ENCODE peak calls at places on chromosomes 7 and 10, in eight cellular contexts. U, L, E, V, H, W, C and F are unnamed samples.

GRCh38 chr7:127652333-127653248 is 597 bp downstream of the SND1 start:
- DNase-seq in U (no peak), L (no peak), E (peak), V (peak), H (no peak), W (peak), C (no peak), F (no peak)

GRCh38 chr7:156907656-156908055 is 14.7 kb upstream of the LMBR1 start:
- DNase-seq in U (no peak), L (no peak), E (peak), V (no peak), H (no peak), W (no peak), C (no peak), F (no peak)

GRCh38 chr7:116030626-116031276 is at the start of gene TFEC:
- DNase-seq in U (no peak), L (no peak), E (peak), V (peak), H (no peak), W (peak), C (no peak), F (no peak)

GRCh38 chr7:39644170-39644569 is 20.8 kb downstream of the RALA start:
- DNase-seq in U (no peak), L (no peak), E (peak), V (peak), H (no peak), W (peak), C (no peak), F (no peak)

GRCh38 chr7:34048445-34048844 is 143.1 kb downstream of the BMPER start:
- DNase-seq in U (no peak), L (no peak), E (peak), V (peak), H (no peak), W (no peak), C (no peak), F (no peak)

GRCh38 chr7:30836991-30837390 is 65.8 kb downstream of the MINDY4 start:
- DNase-seq in U (no peak), L (no peak), E (no peak), V (no peak), H (no peak), W (no peak), C (no peak), F (no peak)

GRCh38 chr10:69899727-69900595 is 98.3 kb downstream of the COL13A1 start:
- DNase-seq in U (no peak), L (no peak), E (no peak), V (no peak), H (no peak), W (no peak), C (no peak), F (no peak)

GRCh38 chr7:101066858-101067227 is 18.4 kb upstream of the TRIM56 start:
- DNase-seq in U (no peak), L (no peak), E (no peak), V (no peak), H (no peak), W (no peak), C (no peak), F (no peak)

GRCh38 chr7:88301924-88302323 is 4.8 kb downstream of the STEAP4 start:
- DNase-seq in U (no peak), L (no peak), E (no peak), V (no peak), H (no peak), W (no peak), C (no peak), F (no peak)

GRCh38 chr7:151792671-151793070 is 84.2 kb downstream of the PRKAG2 start:
- DNase-seq in U (no peak), L (no peak), E (no peak), V (no peak), H (no peak), W (no peak), C (no peak), F (no peak)

GRCh38 chr7:139731802-139732470 is 45.9 kb downstream of the HIPK2 start:
- DNase-seq in U (no peak), L (peak), E (peak), V (peak), H (peak), W (peak), C (peak), F (peak)

GRCh38 chr7:80876894-80877414 is 41.9 kb downstream of the SEMA3C start:
- DNase-seq in U (no peak), L (no peak), E (peak), V (peak), H (no peak), W (peak), C (no peak), F (peak)

GRCh38 chr10:110356628-110357245 is 52.0 kb upstream of the SMNDC1 start:
- DNase-seq in U (no peak), L (no peak), E (peak), V (peak), H (no peak), W (peak), C (no peak), F (peak)

GRCh38 chr7:140562921-140563600 is 77.6 kb downstream of the DENND2A start:
- DNase-seq in U (peak), L (no peak), E (no peak), V (peak), H (no peak), W (no peak), C (no peak), F (no peak)

GRCh38 chr7:151249034-151249731 is 689 bp upstream of the SMARCD3 start:
- DNase-seq in U (peak), L (peak), E (peak), V (peak), H (peak), W (peak), C (peak), F (no peak)

GRCh38 chr7:32428546-32428945 is 61.6 kb downstream of the LSM5 start:
- DNase-seq in U (no peak), L (no peak), E (no peak), V (no peak), H (no peak), W (no peak), C (no peak), F (no peak)

GRCh38 chr7:32427769-32428291 is 62.4 kb downstream of the LSM5 start:
- DNase-seq in U (peak), L (peak), E (peak), V (peak), H (no peak), W (peak), C (no peak), F (peak)
- H3K4me3 ChIP-seq in U (peak), L (no peak), E (no peak), V (no peak), H (no peak), W (no peak), C (no peak), F (no peak)

DNA sequence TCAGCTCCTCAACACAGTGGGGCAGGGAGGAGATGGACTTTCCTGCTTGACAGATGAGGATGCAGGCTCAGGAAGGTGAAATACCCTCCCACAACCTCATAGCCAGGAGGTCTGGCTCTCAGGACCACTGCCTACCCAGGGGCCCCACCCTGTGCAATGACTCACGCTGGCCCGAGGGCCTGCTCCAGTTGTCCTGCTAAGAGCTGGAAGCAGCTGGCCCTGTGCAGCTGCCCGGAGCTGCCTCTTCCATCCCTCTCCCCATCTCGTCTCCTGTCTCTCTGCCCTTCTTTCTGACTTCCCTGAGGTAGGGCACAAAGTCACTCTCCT is 123.9 kb downstream of the ZMIZ1 start:
- DNase-seq in U (no peak), L (no peak), E (peak), V (peak), H (peak), W (peak), C (no peak), F (no peak)
- H3K4me3 ChIP-seq in U (no peak), L (no peak), E (no peak), V (no peak), H (no peak), W (no peak), C (no peak), F (no peak)

DNA sequence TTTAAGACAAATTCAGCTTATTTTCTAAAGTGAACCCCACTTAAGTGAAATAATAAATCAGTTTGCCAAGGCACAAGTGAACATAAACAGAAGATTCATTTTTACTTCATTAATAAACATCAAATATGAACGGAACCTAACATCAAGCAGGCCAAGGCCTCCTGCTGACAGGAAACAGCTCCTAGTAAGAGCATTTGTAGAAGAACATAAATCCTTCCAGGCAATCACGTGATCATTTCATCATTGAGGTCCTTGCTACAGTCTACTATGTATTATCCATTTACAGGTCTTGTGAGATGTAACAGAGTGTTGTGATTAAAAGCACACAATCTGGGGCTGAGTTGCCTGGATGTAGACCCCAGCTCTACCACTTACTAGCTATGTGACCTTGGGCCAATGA is 70.6 kb downstream of the CALD1 start:
- DNase-seq in U (no peak), L (no peak), E (peak), V (peak), H (no peak), W (no peak), C (no peak), F (no peak)
- H3K4me3 ChIP-seq in U (no peak), L (no peak), E (no peak), V (no peak), H (no peak), W (no peak), C (no peak), F (no peak)

DNA sequence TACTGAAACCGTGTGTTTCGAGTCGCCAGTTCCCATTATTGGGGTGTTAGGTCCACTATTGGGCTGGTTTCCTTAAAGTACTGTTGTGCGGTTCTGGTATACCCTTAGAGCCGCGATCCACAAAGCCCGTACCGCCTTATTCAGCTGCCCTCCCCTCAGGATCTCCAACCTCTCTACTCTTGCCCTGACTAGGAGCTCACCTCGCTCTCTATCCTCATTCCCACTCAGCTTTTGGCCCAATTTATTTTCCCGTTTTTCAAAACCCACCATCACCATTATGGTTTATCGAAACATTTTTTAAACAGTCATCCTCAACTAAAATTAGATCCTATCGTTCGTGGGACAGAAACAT is 454 bp upstream of the ETV1 start:
- DNase-seq in U (no peak), L (no peak), E (no peak), V (no peak), H (no peak), W (no peak), C (no peak), F (no peak)
- H3K4me3 ChIP-seq in U (peak), L (peak), E (peak), V (peak), H (peak), W (peak), C (peak), F (peak)

GRCh38 chr7:21548491-21548890 is 5.7 kb downstream of the DNAH11 start:
- DNase-seq in U (no peak), L (no peak), E (no peak), V (no peak), H (no peak), W (no peak), C (no peak), F (no peak)

GRCh38 chr7:21544303-21544656 is 1.4 kb downstream of the DNAH11 start:
- DNase-seq in U (no peak), L (no peak), E (no peak), V (no peak), H (no peak), W (no peak), C (no peak), F (no peak)

GRCh38 chr7:21542891-21543527 is at the start of gene DNAH11:
- DNase-seq in U (peak), L (peak), E (peak), V (peak), H (no peak), W (peak), C (no peak), F (no peak)

GRCh38 chr7:21547511-21547910 is 4.7 kb downstream of the DNAH11 start:
- DNase-seq in U (no peak), L (no peak), E (peak), V (no peak), H (no peak), W (peak), C (no peak), F (no peak)

GRCh38 chr7:21543528-21544302 is 876 bp downstream of the DNAH11 start:
- DNase-seq in U (peak), L (peak), E (peak), V (peak), H (no peak), W (peak), C (no peak), F (no peak)
- H3K4me3 ChIP-seq in U (peak), L (peak), E (peak), V (peak), H (peak), W (peak), C (peak), F (peak)

DNA sequence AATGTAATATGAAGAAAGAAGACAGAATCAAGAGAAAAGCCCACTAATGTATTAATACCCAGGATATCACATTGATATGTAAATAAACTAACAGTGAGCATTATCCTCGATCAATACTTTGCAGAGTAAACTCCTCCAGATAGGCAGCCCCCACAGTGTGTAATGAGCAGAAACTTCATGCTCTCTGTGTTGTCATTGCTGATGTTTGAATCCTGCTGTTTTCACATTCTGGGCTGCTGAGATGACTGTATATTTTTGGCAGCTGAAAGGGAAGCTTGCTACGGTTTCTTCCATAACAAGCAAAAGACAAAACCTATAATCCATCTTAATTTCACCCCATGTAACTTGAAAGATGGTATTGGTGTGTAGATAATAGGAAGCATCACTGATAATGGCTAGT is 15.3 kb upstream of the THSD7A start:
- DNase-seq in U (no peak), L (no peak), E (peak), V (peak), H (no peak), W (peak), C (no peak), F (no peak)
- H3K4me3 ChIP-seq in U (no peak), L (no peak), E (no peak), V (no peak), H (no peak), W (peak), C (no peak), F (no peak)

GRCh38 chr7:27129729-27130539 is 623 bp downstream of the HOXA4 start:
- DNase-seq in U (peak), L (no peak), E (no peak), V (peak), H (no peak), W (no peak), C (peak), F (no peak)
- H3K4me3 ChIP-seq in U (peak), L (peak), E (no peak), V (peak), H (peak), W (peak), C (peak), F (peak)

GRCh38 chr10:99330675-99330924 is 1.4 kb downstream of the CNNM1 start:
- DNase-seq in U (no peak), L (no peak), E (no peak), V (no peak), H (no peak), W (no peak), C (no peak), F (no peak)
- H3K4me3 ChIP-seq in U (peak), L (peak), E (no peak), V (no peak), H (no peak), W (no peak), C (peak), F (no peak)

DNA sequence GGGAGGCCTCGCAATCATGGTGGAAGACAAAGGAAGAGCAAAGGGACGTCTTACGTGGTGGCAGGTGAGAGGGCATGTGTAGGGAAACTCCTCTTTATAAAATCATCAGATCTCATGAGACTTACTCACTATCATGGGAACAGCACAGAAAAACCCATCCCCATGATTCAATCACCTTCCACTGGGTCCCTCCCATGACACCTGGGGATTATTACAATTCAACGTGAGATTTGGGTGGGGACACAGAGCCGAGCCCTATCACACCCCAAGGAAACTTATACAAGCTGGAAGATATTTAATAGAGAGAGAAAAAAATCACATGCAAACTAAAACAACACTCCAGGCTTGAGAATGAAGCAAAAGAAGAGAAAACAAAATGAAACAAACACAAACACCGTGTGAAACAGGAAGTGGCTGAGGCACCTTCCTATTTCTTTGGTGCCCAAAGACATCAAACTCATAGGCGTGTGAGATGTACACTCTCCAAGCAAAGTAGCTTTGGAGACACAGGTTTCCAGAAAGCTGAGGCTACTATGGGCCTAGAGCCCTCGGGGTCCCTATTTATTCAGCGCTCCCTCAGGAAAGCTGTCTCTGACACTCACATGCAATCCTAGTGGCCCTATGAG is 97.2 kb downstream of the PRKCQ start:
- DNase-seq in U (no peak), L (no peak), E (no peak), V (no peak), H (no peak), W (no peak), C (no peak), F (no peak)
- H3K4me3 ChIP-seq in U (no peak), L (no peak), E (no peak), V (no peak), H (no peak), W (no peak), C (no peak), F (no peak)

GRCh38 chr7:45691155-45691656 is 117.0 kb downstream of the ADCY1 start:
- DNase-seq in U (no peak), L (no peak), E (no peak), V (no peak), H (peak), W (no peak), C (no peak), F (no peak)
- H3K4me3 ChIP-seq in U (no peak), L (no peak), E (no peak), V (no peak), H (no peak), W (no peak), C (no peak), F (no peak)